ENCODE peak calls at places on chromosomes 2 and 18, in five cellular contexts. C, F, U, J and L are unnamed samples. For H3K4me1, the result is how much of the 10 kb centered on the place peaks cover.

GRCh38 chr2:143691136-143691535 is 561.9 kb downstream of the ARHGAP15 start:
- DNase-seq in C (no peak), F (no peak), U (no peak), J (no peak), L (no peak)

GRCh38 chr18:31688601-31689000 is 4.2 kb upstream of the B4GALT6 start:
- DNase-seq in C (no peak), F (no peak), U (no peak), J (no peak), L (no peak)

GRCh38 chr18:12597775-12598174 is 60.1 kb downstream of the SPIRE1 start:
- DNase-seq in C (no peak), F (peak), U (peak), J (peak), L (peak)

GRCh38 chr2:168136392-168136977 is 110.9 kb downstream of the STK39 start:
- DNase-seq in C (no peak), F (peak), U (peak), J (no peak), L (no peak)

GRCh38 chr2:193963472-193964119 is 1693.4 kb upstream of the SLC39A10 start:
- DNase-seq in C (peak), F (peak), U (peak), J (peak), L (no peak)

GRCh38 chr2:189654641-189655040 is 6.6 kb upstream of the ASNSD1 start:
- DNase-seq in C (no peak), F (no peak), U (no peak), J (no peak), L (no peak)

GRCh38 chr2:96881349-96882195 is 11.7 kb upstream of the SEMA4C start:
- DNase-seq in C (peak), F (no peak), U (no peak), J (no peak), L (no peak)

GRCh38 chr2:30807249-30807648 is at the start of gene CAPN13:
- DNase-seq in C (no peak), F (peak), U (no peak), J (peak), L (peak)

GRCh38 chr2:230158468-230158867 is 61.3 kb downstream of the SP110 start:
- DNase-seq in C (no peak), F (no peak), U (no peak), J (no peak), L (no peak)

GRCh38 chr18:57801379-57802165 is 1.5 kb downstream of the ATP8B1 start:
- DNase-seq in C (peak), F (no peak), U (peak), J (peak), L (peak)

GRCh38 chr18:28114472-28114871 is 62.5 kb downstream of the CDH2 start:
- DNase-seq in C (no peak), F (no peak), U (peak), J (no peak), L (peak)

GRCh38 chr18:79914614-79915160 is 36.8 kb downstream of the SLC66A2 start:
- DNase-seq in C (peak), F (no peak), U (no peak), J (peak), L (no peak)

GRCh38 chr2:72931280-72931910 is 14.1 kb downstream of the EMX1 start:
- DNase-seq in C (no peak), F (no peak), U (no peak), J (no peak), L (no peak)

GRCh38 chr18:48929951-48930713 is 20.6 kb downstream of the SMAD7 start:
- DNase-seq in C (no peak), F (no peak), U (peak), J (peak), L (no peak)

GRCh38 chr2:60149151-60149550 is 404.3 kb downstream of the BCL11A start:
- DNase-seq in C (no peak), F (no peak), U (no peak), J (no peak), L (no peak)

GRCh38 chr2:202821538-202822160 is 49.9 kb downstream of the ICA1L start:
- DNase-seq in C (no peak), F (no peak), U (no peak), J (no peak), L (no peak)

GRCh38 chr2:66432801-66433694 is 1.9 kb upstream of the MEIS1 start:
- DNase-seq in C (peak), F (no peak), U (peak), J (peak), L (peak)

GRCh38 chr2:17830053-17831034 is 14.1 kb downstream of the MSGN1 start:
- DNase-seq in C (peak), F (peak), U (peak), J (peak), L (peak)

GRCh38 chr18:6961331-6961730 is 156.3 kb downstream of the LAMA1 start:
- DNase-seq in C (no peak), F (no peak), U (no peak), J (no peak), L (no peak)

GRCh38 chr2:105680357-105680756 is 64.4 kb upstream of the NCK2 start:
- DNase-seq in C (peak), F (no peak), U (no peak), J (no peak), L (no peak)

GRCh38 chr2:219118504-219118903 is 42.1 kb downstream of the NHEJ1 start:
- DNase-seq in C (no peak), F (no peak), U (no peak), J (peak), L (no peak)

GRCh38 chr18:48642503-48642902 is 103.7 kb downstream of the CTIF start:
- DNase-seq in C (no peak), F (no peak), U (no peak), J (no peak), L (no peak)

GRCh38 chr2:38207168-38207567 is 131.2 kb upstream of the CYP1B1 start:
- DNase-seq in C (no peak), F (no peak), U (no peak), J (no peak), L (no peak)

GRCh38 chr2:37625781-37626548 is 45.5 kb downstream of the CDC42EP3 start:
- DNase-seq in C (no peak), F (no peak), U (no peak), J (no peak), L (no peak)

GRCh38 chr2:46134531-46135229 is 162.5 kb upstream of the EPAS1 start:
- DNase-seq in C (no peak), F (no peak), U (no peak), J (no peak), L (peak)

GRCh38 chr2:46135230-46135555 is 162.0 kb upstream of the EPAS1 start:
- DNase-seq in C (no peak), F (no peak), U (peak), J (no peak), L (no peak)

GRCh38 chr2:46130511-46130910 is 166.7 kb upstream of the EPAS1 start:
- DNase-seq in C (no peak), F (no peak), U (no peak), J (no peak), L (no peak)

GRCh38 chr2:46135936-46136335 is 161.3 kb upstream of the EPAS1 start:
- DNase-seq in C (no peak), F (no peak), U (peak), J (peak), L (no peak)

GRCh38 chr2:46132996-46133395 is 164.2 kb upstream of the EPAS1 start:
- DNase-seq in C (no peak), F (no peak), U (no peak), J (no peak), L (no peak)
- H3K4me1 ChIP-seq in C (under half), F (under half), U (under half), J (under half), L (under half)

GRCh38 chr2:10304458-10305253 is 2.0 kb downstream of the HPCAL1 start:
- DNase-seq in C (peak), F (no peak), U (no peak), J (no peak), L (no peak)

GRCh38 chr2:10302479-10303173 is at the start of gene HPCAL1:
- DNase-seq in C (peak), F (peak), U (peak), J (peak), L (peak)

GRCh38 chr2:10303174-10303633 is 500 bp downstream of the HPCAL1 start:
- DNase-seq in C (no peak), F (no peak), U (no peak), J (no peak), L (no peak)

GRCh38 chr2:10305254-10305635 is 2.5 kb downstream of the HPCAL1 start:
- DNase-seq in C (no peak), F (no peak), U (peak), J (no peak), L (peak)

DNA sequence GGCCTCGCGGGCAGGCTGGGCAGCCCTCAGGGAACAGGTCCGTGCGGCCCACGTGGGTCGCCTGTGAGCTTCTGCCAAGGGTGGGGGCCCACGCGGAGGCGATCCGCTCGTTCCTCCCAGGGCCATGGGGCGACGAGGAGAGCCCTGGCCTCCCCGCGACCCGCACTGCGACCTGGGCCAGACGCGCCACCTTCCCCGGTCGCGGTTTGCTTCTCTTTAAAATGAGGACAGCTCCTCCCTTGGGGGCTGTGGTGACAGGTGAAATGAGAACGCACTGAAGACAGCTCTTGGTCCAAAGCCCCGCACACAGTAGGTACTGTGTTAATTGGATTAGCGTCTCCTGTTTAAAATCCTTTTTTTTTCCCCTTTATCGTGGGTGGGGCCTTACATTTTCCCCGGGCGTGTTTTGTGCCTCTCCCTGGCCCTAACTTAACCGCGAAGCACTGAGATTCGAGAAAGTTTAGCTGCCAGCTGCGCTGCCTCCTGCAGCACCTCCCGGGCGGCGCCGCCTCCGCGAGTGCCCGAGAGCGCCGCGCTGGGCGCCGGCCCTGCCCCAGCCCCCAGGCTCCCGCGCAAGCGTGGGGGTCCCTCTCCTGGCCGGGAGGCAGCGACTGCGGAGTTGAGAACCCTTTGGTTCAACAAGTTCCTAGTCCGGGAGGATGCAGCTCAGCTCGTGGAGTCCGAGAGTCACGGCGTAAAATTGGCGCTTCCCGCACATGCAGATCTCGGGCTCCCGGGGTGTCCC is 1.1 kb downstream of the HPCAL1 start:
- DNase-seq in C (peak), F (no peak), U (peak), J (peak), L (peak)
- TF ChIP-seq EZH2 in C (peak), F (no peak), U (no peak), J (no peak), L (no peak)

GRCh38 chr2:21438949-21439348 is 315.2 kb downstream of the TDRD15 start:
- DNase-seq in C (no peak), F (no peak), U (no peak), J (peak), L (peak)

GRCh38 chr2:21441442-21441841 is 317.7 kb downstream of the TDRD15 start:
- DNase-seq in C (no peak), F (no peak), U (no peak), J (no peak), L (no peak)

DNA sequence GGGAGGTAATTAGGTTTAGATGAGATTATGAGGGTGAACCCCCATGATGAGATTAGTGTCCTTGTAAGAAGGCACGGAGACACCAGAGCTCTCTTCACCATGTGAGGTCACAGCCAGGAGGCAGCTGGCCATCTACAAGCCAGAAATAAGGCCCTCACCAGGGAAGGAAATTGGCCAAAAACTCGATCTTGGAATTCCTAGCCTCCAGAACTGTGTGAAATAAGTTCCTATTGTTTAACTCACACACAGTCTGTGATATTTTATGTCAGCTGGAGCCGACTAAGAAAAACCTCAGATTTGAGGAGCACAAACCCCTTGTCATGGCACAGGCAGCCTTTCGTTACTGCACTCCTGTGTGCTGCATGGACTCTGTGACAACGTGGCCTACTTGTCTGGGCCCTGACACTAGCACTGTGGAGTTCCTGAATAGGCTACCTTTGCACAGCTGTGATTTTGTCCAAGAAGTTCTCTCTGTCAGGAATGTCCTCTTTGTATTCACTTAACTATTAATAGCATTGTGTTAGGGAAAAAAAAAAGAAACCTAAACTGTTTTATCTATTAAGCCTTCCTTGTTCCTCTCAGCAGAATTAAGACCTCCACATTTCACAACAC is 319.8 kb downstream of the TDRD15 start:
- DNase-seq in C (no peak), F (no peak), U (no peak), J (no peak), L (no peak)
- H2AFZ ChIP-seq in C (peak), F (no peak), U (no peak), J (no peak), L (no peak)

GRCh38 chr2:36500072-36500471 is 97.9 kb downstream of the FEZ2 start:
- DNase-seq in C (no peak), F (no peak), U (no peak), J (no peak), L (no peak)
- H3K4me1 ChIP-seq in C (under half), F (under half), U (under half), J (under half), L (under half)

DNA sequence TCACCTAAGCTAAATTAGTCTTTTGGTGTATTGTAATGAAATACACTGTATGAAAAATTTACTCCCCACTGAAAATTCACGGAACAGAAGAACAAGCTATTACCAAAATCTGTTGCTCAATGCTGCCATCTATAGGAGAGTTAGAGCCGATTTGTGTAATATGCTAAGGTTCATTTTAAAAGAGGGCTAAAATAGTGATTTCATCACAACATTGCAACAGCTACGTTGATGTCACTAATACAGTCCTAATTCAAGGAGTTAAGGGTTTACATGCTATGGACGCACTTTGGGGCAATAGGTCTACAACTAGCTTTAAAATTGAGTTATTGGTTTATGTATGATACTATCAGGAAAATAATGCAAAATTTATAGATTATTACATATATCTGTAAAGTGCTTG is 3.0 kb upstream of the IRS1 start:
- DNase-seq in C (no peak), F (peak), U (peak), J (peak), L (peak)
- TF ChIP-seq EZH2 in C (no peak), F (no peak), U (no peak), J (no peak), L (no peak)